ENCODE peak calls at places on chromosomes 7 and 10, in eight cellular contexts. C is activated CD4-positive, CD25-positive, alpha-beta regulatory T cell treated with anti-CD3 and anti-CD28 coated beads, Interleukin-2, amount 50 U/mL, for 72 hours; Z is ovary; K is stromal cell of bone marrow; E is NCI-H460; R is stimulated activated CD8-positive, alpha-beta memory T cell treated with anti-CD3 and anti-CD28 coated beads, Interleukin-2, amount 100 ng/mL, for 48 hours; J is fibroblast of the aortic adventitia; U is Caki2. I is an unnamed sample.

GRCh38 chr10:127556911-127557310 is 7.8 kb downstream of the NPS start:
- DNase-seq in R (no peak), U (no peak), C (no peak), E (no peak), K (no peak), Z (peak), J (no peak), I (no peak)

GRCh38 chr10:103153302-103153759 is 39.7 kb downstream of the NT5C2 start:
- DNase-seq in E (no peak), R (no peak), U (no peak), K (peak), C (no peak), J (peak), Z (peak), I (no peak)

GRCh38 chr7:130008941-130009847 is 42.0 kb downstream of the ZC3HC1 start:
- DNase-seq in C (no peak), Z (no peak), E (peak), R (no peak), K (peak), U (peak), J (peak), I (no peak)

GRCh38 chr7:107933386-107934013 is 42.5 kb downstream of the DLD start:
- DNase-seq in Z (no peak), U (no peak), J (no peak), C (no peak), E (no peak), R (no peak), K (no peak), I (no peak)

GRCh38 chr7:130699686-130700085 is 13.3 kb upstream of the TSGA13 start:
- DNase-seq in Z (no peak), K (no peak), J (no peak), U (peak), R (no peak), E (peak), C (no peak), I (no peak)

GRCh38 chr7:131108212-131108980 is 219.3 kb upstream of the MKLN1 start:
- DNase-seq in J (peak), U (peak), R (no peak), K (no peak), C (no peak), E (no peak), Z (no peak), I (no peak)

GRCh38 chr7:14021069-14021468 is 31.6 kb upstream of the ETV1 start:
- DNase-seq in C (no peak), E (peak), K (peak), U (peak), J (peak), Z (no peak), R (no peak), I (no peak)

GRCh38 chr7:122137291-122138077 is 6.6 kb downstream of the AASS start:
- DNase-seq in K (no peak), C (no peak), J (peak), E (no peak), Z (no peak), R (no peak), U (no peak), I (no peak)

GRCh38 chr10:119024882-119025281 is 4.6 kb upstream of the NANOS1 start:
- DNase-seq in Z (no peak), K (no peak), R (no peak), C (no peak), U (no peak), J (no peak), E (no peak), I (no peak)

GRCh38 chr10:131755200-131755599 is 145.6 kb upstream of the PPP2R2D start:
- DNase-seq in R (no peak), E (no peak), C (no peak), J (no peak), K (no peak), U (peak), Z (no peak), I (no peak)

GRCh38 chr10:97081621-97082235 is 104.0 kb downstream of the SLIT1 start:
- DNase-seq in K (peak), E (peak), U (peak), R (peak), J (peak), C (peak), Z (peak), I (peak)

GRCh38 chr7:133775201-133775600 is 351.9 kb upstream of the LRGUK start:
- DNase-seq in C (no peak), R (no peak), E (no peak), J (no peak), K (no peak), U (no peak), Z (no peak), I (no peak)